ENCODE peak calls at places on chromosomes 1 and 21, in ten cellular contexts. T is breast epithelium, M is uterus, R is pancreas, J is right lobe of liver, S is lower lobe of right lung, N is colonic mucosa, O is adrenal gland, X is GM12878, G is heart left ventricle. E is an unnamed sample.
A peak's percentile ranks its signal among the peaks of the same experiment; 100 is the strongest.

GRCh38 chr1:22131875-22132486 is 10.9 kb downstream of the WNT4 start:
- DNase-seq in S (peak; percentile 68), N (peak; percentile 61), G (no peak), T (no peak), O (peak; percentile 53), M (no peak), R (peak; percentile 37), X (no peak), J (peak; percentile 48), E (peak; percentile 54)

GRCh38 chr21:37642493-37642892 is 273.8 kb downstream of the KCNJ6 start:
- DNase-seq in R (no peak), X (no peak), O (no peak), S (no peak), J (no peak), G (no peak), N (no peak), M (no peak), T (no peak), E (no peak)

GRCh38 chr1:34057751-34058150 is 107.3 kb downstream of the CSMD2 start:
- DNase-seq in N (no peak), X (no peak), M (no peak), R (no peak), S (no peak), G (peak; percentile 86), T (no peak), O (no peak), J (no peak), E (no peak)

GRCh38 chr1:175129997-175130648 is 62.5 kb downstream of the KIAA0040 start:
- DNase-seq in R (no peak), G (no peak), X (no peak), N (no peak), S (no peak), O (no peak), J (no peak), T (no peak), M (no peak), E (no peak)

GRCh38 chr1:151847867-151848596 is 5.5 kb downstream of the THEM5 start:
- DNase-seq in T (no peak), M (no peak), N (no peak), S (no peak), R (no peak), G (no peak), O (no peak), J (no peak), X (no peak), E (no peak)

GRCh38 chr1:119431836-119432235 is 16.9 kb downstream of the HSD3B2 start:
- DNase-seq in J (no peak), O (peak; percentile 71), T (no peak), G (no peak), R (no peak), S (no peak), M (no peak), X (no peak), N (no peak), E (no peak)

GRCh38 chr1:180981596-180982387 is 40.9 kb downstream of the STX6 start:
- DNase-seq in G (no peak), X (peak; percentile 47), O (no peak), R (no peak), M (no peak), J (no peak), N (no peak), T (no peak), S (no peak), E (no peak)

GRCh38 chr1:221100196-221100950 is 221.1 kb downstream of the HLX start:
- DNase-seq in O (no peak), T (no peak), M (no peak), X (no peak), J (no peak), N (no peak), R (no peak), G (no peak), S (no peak), E (no peak)

GRCh38 chr21:15848632-15849031 is 118.8 kb downstream of the USP25 start:
- DNase-seq in O (no peak), T (no peak), J (no peak), S (no peak), G (no peak), R (no peak), M (no peak), X (no peak), N (no peak), E (no peak)

GRCh38 chr1:171803056-171803455 is 21.6 kb downstream of the METTL13 start:
- DNase-seq in R (no peak), M (peak; percentile 36), J (no peak), X (no peak), N (no peak), S (no peak), T (no peak), G (no peak), O (no peak), E (no peak)

GRCh38 chr1:211548321-211549091 is 30.5 kb downstream of the SLC30A1 start:
- DNase-seq in X (no peak), S (no peak), R (no peak), G (no peak), T (no peak), M (no peak), J (no peak), N (peak; percentile 41), O (no peak), E (no peak)

GRCh38 chr1:169102567-169102966 is 3.9 kb upstream of the ATP1B1 start:
- DNase-seq in M (peak; percentile 49), O (peak; percentile 44), N (peak; percentile 36), G (peak; percentile 46), T (no peak), R (peak; percentile 34), X (no peak), S (peak; percentile 53), J (no peak), E (no peak)

GRCh38 chr1:56948403-56949023 is 17.3 kb downstream of the C8B start:
- DNase-seq in N (no peak), O (no peak), S (no peak), R (no peak), M (no peak), G (no peak), T (no peak), X (no peak), J (no peak), E (no peak)

GRCh38 chr1:67723620-67724019 is 38.6 kb downstream of the GADD45A start:
- DNase-seq in N (no peak), T (no peak), M (no peak), S (no peak), R (no peak), X (no peak), J (no peak), G (no peak), O (no peak), E (no peak)

GRCh38 chr1:175314300-175314699 is 121.7 kb upstream of the KIAA0040 start:
- DNase-seq in G (peak; percentile 30), O (no peak), J (no peak), M (no peak), N (no peak), S (no peak), T (no peak), R (peak; percentile 24), X (no peak), E (no peak)

GRCh38 chr1:60942896-60943633 is 139.3 kb upstream of the NFIA start:
- DNase-seq in J (no peak), N (no peak), M (no peak), S (no peak), R (no peak), X (no peak), T (no peak), G (no peak), O (no peak), E (no peak)
- H3K4me3 ChIP-seq in J (no peak overlapping the region), N (no peak overlapping the region), M (no peak overlapping the region), S (no peak overlapping the region), R (no peak overlapping the region), X (no peak overlapping the region), T (no peak overlapping the region), G (no peak overlapping the region), O (no peak overlapping the region), E (no peak overlapping the region)

GRCh38 chr1:229642376-229642775 is 16.3 kb downstream of the URB2 start:
- DNase-seq in S (no peak), R (no peak), X (no peak), J (no peak), N (no peak), T (no peak), O (peak; percentile 43), M (no peak), G (no peak), E (no peak)

GRCh38 chr1:229643996-229644748 is 18.1 kb downstream of the URB2 start:
- DNase-seq in G (no peak), T (no peak), S (peak; percentile 61), X (no peak), J (no peak), M (no peak), R (no peak), N (no peak), O (no peak), E (no peak)

GRCh38 chr1:229642970-229643369 is 16.9 kb downstream of the URB2 start:
- DNase-seq in X (no peak), M (no peak), R (no peak), T (no peak), S (no peak), O (no peak), J (no peak), G (no peak), N (no peak), E (no peak)

GRCh38 chr1:229640455-229640854 is 14.4 kb downstream of the URB2 start:
- DNase-seq in N (peak; percentile 37), J (no peak), T (no peak), O (no peak), G (peak; percentile 37), S (no peak), X (no peak), M (no peak), R (no peak), E (no peak)

DNA sequence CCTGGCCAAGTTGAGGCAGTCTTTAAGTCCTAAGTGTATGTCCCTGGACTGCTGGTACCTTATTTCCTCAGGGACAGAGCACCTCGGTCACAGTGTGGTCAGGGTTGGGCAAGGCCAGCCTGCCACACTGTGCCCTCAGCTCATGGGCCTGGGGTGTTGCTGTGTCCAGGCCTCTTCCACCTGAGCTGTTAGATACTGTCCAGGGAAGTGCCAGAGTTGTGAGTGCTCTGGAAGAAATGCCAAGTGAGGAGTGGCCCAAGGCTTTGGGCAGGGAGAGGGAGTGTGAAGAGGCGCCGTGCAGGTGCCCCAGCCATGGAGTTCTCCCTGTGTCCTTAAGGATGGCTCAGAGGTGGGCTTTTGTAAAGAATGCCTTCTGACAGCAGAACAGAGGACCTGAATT is 15.3 kb downstream of the URB2 start:
- DNase-seq in N (no peak), G (no peak), T (no peak), X (no peak), M (no peak), O (no peak), R (no peak), S (no peak), J (no peak), E (no peak)
- H3K36me3 ChIP-seq in N (no peaks in the 10 kb centered on the region), G (peaks cover 6% of the 10 kb centered on the region), T (peaks cover 5% of the 10 kb centered on the region), X (peaks cover 37% of the 10 kb centered on the region), M (no peaks in the 10 kb centered on the region), O (peaks cover 29% of the 10 kb centered on the region), R (no peaks in the 10 kb centered on the region), S (peaks cover 64% of the 10 kb centered on the region), J (no peaks in the 10 kb centered on the region), E (peaks cover 34% of the 10 kb centered on the region)

GRCh38 chr1:6357243-6357929 is 36.2 kb downstream of the ACOT7 start:
- DNase-seq in G (peak; percentile 23), R (no peak), O (no peak), N (peak; percentile 66), J (no peak), X (no peak), T (no peak), S (no peak), M (no peak), E (no peak)
- TF ChIP-seq CTCF in G (no peak), R (no peak), O (no peak), N (peak; percentile 47), J (no peak), X (peak; percentile 27), T (no peak), S (no peak), M (no peak), E (peak; percentile 63)

GRCh38 chr1:206658981-206659273 is 23.6 kb downstream of the DYRK3 start:
- DNase-seq in J (no peak), T (no peak), G (peak; percentile 49), S (no peak), O (no peak), M (no peak), X (no peak), N (no peak), R (no peak), E (no peak)
- H3K4me3 ChIP-seq in J (peak overlapping the region; percentile 8), T (no peak overlapping the region), G (peak overlapping the region; percentile 23), S (no peak overlapping the region), O (no peak overlapping the region), M (no peak overlapping the region), X (no peak overlapping the region), N (no peak overlapping the region), R (no peak overlapping the region), E (no peak overlapping the region)